ENCODE peak calls at places on chromosomes 11 and 22, in five cellular contexts. H, R, E, G and D are unnamed samples.

GRCh38 chr22:37425800-37426531 is 1.3 kb downstream of the ELFN2 start:
- DNase-seq in E (peak), R (peak), G (peak), H (no peak), D (peak)

GRCh38 chr11:72005347-72006260 is 6.9 kb downstream of the IL18BP start:
- DNase-seq in R (no peak), G (no peak), H (no peak), E (no peak), D (no peak)

GRCh38 chr22:42500164-42500835 is 19.3 kb downstream of the RRP7A start:
- DNase-seq in E (peak), H (no peak), R (no peak), G (peak), D (peak)

GRCh38 chr11:121274332-121274991 is 18.1 kb upstream of the SC5D start:
- DNase-seq in E (no peak), R (no peak), G (no peak), H (no peak), D (no peak)

GRCh38 chr11:61516675-61517516 is 8.3 kb downstream of the LRRC10B start:
- DNase-seq in G (peak), E (peak), H (no peak), R (no peak), D (no peak)

GRCh38 chr11:114623720-114624119 is 28.1 kb upstream of the NXPE4 start:
- DNase-seq in E (no peak), H (no peak), G (no peak), R (no peak), D (no peak)

GRCh38 chr11:88292156-88292844 is 45.2 kb downstream of the CTSC start:
- DNase-seq in E (peak), R (no peak), H (no peak), G (peak), D (no peak)

GRCh38 chr22:32951807-32952153 is 106.4 kb downstream of the SYN3 start:
- DNase-seq in G (no peak), E (no peak), H (no peak), R (no peak), D (no peak)

GRCh38 chr11:10778217-10778970 is 27.3 kb downstream of the CTR9 start:
- DNase-seq in R (peak), E (peak), G (peak), H (no peak), D (peak)

GRCh38 chr11:130828741-130829140 is 87.5 kb downstream of the SNX19 start:
- DNase-seq in G (peak), E (no peak), H (no peak), R (no peak), D (no peak)

GRCh38 chr11:96579642-96580041 is 189.8 kb downstream of the JRKL start:
- DNase-seq in H (no peak), G (no peak), R (no peak), E (no peak), D (no peak)

GRCh38 chr22:39556970-39557811 is 13.4 kb upstream of the CACNA1I start:
- DNase-seq in E (peak), R (no peak), H (no peak), G (peak), D (no peak)

GRCh38 chr22:25153961-25154685 is 45.5 kb upstream of the CRYBB3 start:
- DNase-seq in E (peak), R (no peak), G (peak), H (no peak), D (peak)

GRCh38 chr11:115453693-115454092 is 50.5 kb downstream of the CADM1 start:
- DNase-seq in R (no peak), G (no peak), E (no peak), H (no peak), D (no peak)

GRCh38 chr11:86934263-86934932 is 20.8 kb downstream of the FZD4 start:
- DNase-seq in E (no peak), R (no peak), G (no peak), H (no peak), D (no peak)

GRCh38 chr11:85132839-85133238 is 494.3 kb downstream of the DLG2 start:
- DNase-seq in G (no peak), R (no peak), E (peak), H (no peak), D (no peak)

GRCh38 chr11:45473491-45473890 is 187.3 kb upstream of the SYT13 start:
- DNase-seq in E (peak), G (no peak), H (no peak), R (no peak), D (no peak)

GRCh38 chr11:66015936-66016792 is 4.4 kb downstream of the CST6 start:
- DNase-seq in E (no peak), G (no peak), R (no peak), H (no peak), D (no peak)

GRCh38 chr11:21072517-21072916 is 403.1 kb downstream of the NELL1 start:
- DNase-seq in H (no peak), E (no peak), G (no peak), R (no peak), D (no peak)

GRCh38 chr11:134449713-134450112 is 37.7 kb upstream of the B3GAT1 start:
- DNase-seq in E (no peak), H (no peak), G (no peak), R (no peak), D (no peak)

GRCh38 chr11:100247701-100248100 is 439.4 kb upstream of the ARHGAP42 start:
- DNase-seq in G (no peak), H (no peak), R (no peak), E (no peak), D (no peak)

GRCh38 chr11:103601230-103601846 is 435.1 kb upstream of the DDI1 start:
- DNase-seq in G (peak), R (peak), H (peak), E (peak), D (peak)

GRCh38 chr22:32204856-32205722 is at the start of gene RFPL2:
- DNase-seq in G (no peak), R (no peak), H (no peak), E (peak), D (peak)

GRCh38 chr22:38820021-38820420 is 23.8 kb downstream of the NPTXR start:
- DNase-seq in G (no peak), E (no peak), R (no peak), H (no peak), D (no peak)

GRCh38 chr11:133175111-133175510 is 357.2 kb downstream of the OPCML start:
- DNase-seq in G (no peak), E (no peak), R (no peak), H (no peak), D (no peak)

GRCh38 chr11:86987687-86988086 is 32.5 kb upstream of the FZD4 start:
- DNase-seq in E (no peak), H (no peak), G (no peak), R (no peak), D (no peak)

GRCh38 chr11:296206-296975 is 2.9 kb downstream of the IFITM5 start:
- DNase-seq in G (no peak), E (no peak), H (no peak), R (no peak), D (no peak)

GRCh38 chr11:134343646-134344045 is 11.9 kb downstream of the GLB1L2 start:
- DNase-seq in E (no peak), R (no peak), G (no peak), H (no peak), D (no peak)

GRCh38 chr11:112513936-112514716 is 253.5 kb upstream of the PLET1 start:
- DNase-seq in H (no peak), R (no peak), G (no peak), E (no peak), D (no peak)

GRCh38 chr11:2775083-2775625 is 75.4 kb upstream of the KCNQ1OT1 start:
- DNase-seq in G (no peak), R (no peak), H (no peak), E (no peak), D (no peak)

GRCh38 chr11:103699656-103700055 is 336.8 kb upstream of the DDI1 start:
- DNase-seq in R (no peak), E (no peak), H (no peak), G (no peak), D (no peak)

GRCh38 chr22:37508431-37508963 is 10.7 kb downstream of the CARD10 start:
- DNase-seq in E (no peak), G (no peak), R (no peak), H (no peak), D (no peak)

GRCh38 chr22:37033605-37034430 is 14.3 kb downstream of the MPST start:
- DNase-seq in R (no peak), H (no peak), G (no peak), E (no peak), D (no peak)

GRCh38 chr11:94449029-94449428 is 44.6 kb downstream of the MRE11 start:
- DNase-seq in G (no peak), E (no peak), R (no peak), H (no peak), D (no peak)

GRCh38 chr22:42270512-42271190 is at the start of gene TCF20:
- DNase-seq in E (peak), G (peak), R (no peak), H (no peak), D (peak)

GRCh38 chr11:15118431-15118830 is 3.7 kb downstream of the INSC start:
- DNase-seq in G (no peak), H (no peak), R (no peak), E (no peak), D (no peak)

GRCh38 chr22:37996515-37997246 is 12.3 kb upstream of the SOX10 start:
- DNase-seq in G (no peak), R (no peak), H (no peak), E (no peak), D (no peak)

GRCh38 chr11:84947970-84948600 is 679.1 kb downstream of the DLG2 start:
- DNase-seq in R (no peak), E (peak), G (no peak), H (no peak), D (peak)

GRCh38 chr22:20431520-20432237 is 5.9 kb downstream of the SCARF2 start:
- DNase-seq in H (no peak), R (no peak), G (no peak), E (no peak), D (no peak)
- H3K4me3 ChIP-seq in H (no peak), R (no peak), G (no peak), E (no peak), D (no peak)

GRCh38 chr11:116791813-116792143 is at the start of gene APOA5:
- DNase-seq in E (no peak), R (no peak), G (no peak), H (no peak), D (no peak)
- H3K4me3 ChIP-seq in E (peak), R (no peak), G (no peak), H (no peak), D (no peak)

GRCh38 chr22:17132112-17132511 is 11.0 kb upstream of the TMEM121B start:
- DNase-seq in R (no peak), E (no peak), G (no peak), H (no peak), D (no peak)
- H3K4me3 ChIP-seq in R (no peak), E (no peak), G (no peak), H (no peak), D (no peak)

DNA sequence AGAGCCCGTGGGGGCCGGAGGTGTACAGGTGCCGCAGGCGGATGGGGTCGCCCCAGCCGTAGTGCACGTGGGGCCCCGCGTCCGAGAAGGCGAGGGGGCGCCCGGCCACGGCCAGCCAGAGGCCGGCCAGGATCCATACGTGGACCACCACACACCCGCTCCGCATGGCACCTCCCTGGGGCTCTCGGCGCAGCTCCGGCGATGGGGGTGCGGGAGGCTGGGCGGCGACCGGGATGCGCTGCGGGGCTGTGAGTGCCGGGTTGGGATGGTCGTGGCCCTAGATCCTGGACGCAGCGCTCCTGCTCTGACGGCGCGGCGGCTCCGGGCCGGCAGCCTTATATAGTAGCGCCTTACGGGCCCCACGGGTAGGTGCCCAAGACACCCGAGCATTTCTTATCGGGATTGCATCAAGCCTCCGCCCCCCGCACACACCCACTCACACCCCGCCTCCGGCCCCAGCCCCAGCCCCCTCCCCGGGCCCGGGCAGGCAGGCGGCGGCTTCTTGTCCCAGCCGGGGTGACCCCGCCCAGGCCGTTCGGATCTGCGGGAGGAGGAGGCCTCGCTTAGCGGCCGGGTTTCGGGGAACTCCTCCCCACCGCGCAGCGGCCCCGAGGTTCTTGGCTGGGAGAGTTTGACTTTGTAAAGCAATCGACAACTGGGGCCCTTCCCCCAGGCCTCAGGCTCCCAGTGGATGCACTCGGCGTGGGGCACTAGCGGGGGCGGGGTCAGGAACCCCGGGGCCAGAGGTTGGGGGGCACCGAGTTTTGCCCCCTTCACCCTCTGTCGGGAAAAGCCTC is at the start of gene FGF19:
- DNase-seq in R (no peak), G (no peak), H (no peak), E (no peak), D (no peak)
- H3K4me3 ChIP-seq in R (no peak), G (no peak), H (no peak), E (no peak), D (no peak)

DNA sequence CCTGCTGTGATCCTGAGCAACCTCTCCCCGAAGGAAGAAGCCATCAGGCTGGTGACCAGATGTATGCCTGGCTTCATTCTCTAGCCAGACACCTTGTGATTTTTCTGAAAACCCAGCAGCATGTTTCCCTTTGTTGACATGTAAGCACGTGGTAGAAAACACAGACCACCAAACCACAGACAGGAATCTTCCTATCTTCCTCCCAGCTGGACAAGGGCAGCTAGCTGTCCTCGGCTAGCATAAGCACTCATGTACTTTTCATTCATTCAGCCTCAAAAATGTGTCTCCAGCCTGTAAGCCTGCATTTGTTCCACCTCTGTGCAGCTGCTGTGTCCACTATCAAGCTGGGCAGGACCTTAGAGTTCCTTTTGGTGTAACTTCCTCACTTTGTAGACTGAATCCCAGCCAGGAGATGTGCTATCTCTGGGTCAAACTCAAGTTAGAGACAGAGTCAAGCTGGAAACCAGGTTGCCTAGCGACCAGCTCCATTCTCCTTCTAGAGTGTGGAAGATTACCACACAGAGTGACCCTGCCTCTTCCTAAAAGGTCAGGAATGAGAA is 7.2 kb upstream of the CLMP start:
- DNase-seq in E (peak), H (no peak), R (no peak), G (peak), D (peak)
- H3K4me3 ChIP-seq in E (no peak), H (no peak), R (no peak), G (no peak), D (no peak)

GRCh38 chr11:78039919-78040671 is 17.0 kb upstream of the KCTD14 start:
- DNase-seq in G (peak), R (peak), E (peak), H (peak), D (peak)
- H3K4me3 ChIP-seq in G (no peak), R (no peak), E (no peak), H (peak), D (peak)